ENCODE peak calls at places on chromosome 1, in six cellular contexts. G, N, I, X, R and W are unnamed samples.

GRCh38 chr1:205510951-205511330 is 6.5 kb downstream of the CDK18 start:
- DNase-seq in N (no peak), I (no peak), G (no peak), X (no peak), R (no peak), W (no peak)

GRCh38 chr1:155379180-155379876 is 58.6 kb downstream of the RUSC1 start:
- DNase-seq in G (peak; percentile 92), X (no peak), N (no peak), I (no peak), R (peak; percentile 36), W (no peak)

GRCh38 chr1:157144509-157144908 is 6.3 kb upstream of the ETV3 start:
- DNase-seq in N (no peak), G (no peak), X (no peak), I (no peak), R (no peak), W (no peak)

GRCh38 chr1:54476231-54477109 is 70.3 kb upstream of the SSBP3 start:
- DNase-seq in R (no peak), I (no peak), G (peak; percentile 37), N (no peak), X (peak; percentile 46), W (no peak)

GRCh38 chr1:41681331-41682136 is 197.1 kb upstream of the EDN2 start:
- DNase-seq in G (no peak), X (no peak), R (no peak), N (no peak), I (no peak), W (no peak)

GRCh38 chr1:94792473-94792875 is 27.7 kb upstream of the SLC44A3 start:
- DNase-seq in I (no peak), R (no peak), X (no peak), N (no peak), G (peak; percentile 55), W (no peak)

GRCh38 chr1:114216431-114217173 is 62.9 kb upstream of the SYT6 start:
- DNase-seq in G (no peak), R (no peak), X (no peak), I (no peak), N (peak; percentile 16), W (no peak)

GRCh38 chr1:95041491-95042165 is 31.1 kb downstream of the ALG14 start:
- DNase-seq in N (peak; percentile 66), R (peak; percentile 77), X (peak; percentile 64), I (no peak), G (peak; percentile 94), W (peak; percentile 59)

GRCh38 chr1:109113787-109114568 is at the start of gene ELAPOR1:
- DNase-seq in I (peak; percentile 83), G (no peak), R (no peak), N (peak; percentile 60), X (no peak), W (peak; percentile 67)